ENCODE peak calls at places on chromosomes 12 and 14, in eight cellular contexts. V is T-cell, C is HEK293T, J is iPS-NIHi11, A is ovary, O is body of pancreas, Y is PC-3, K is mucosa of gallbladder. Z is an unnamed sample.

GRCh38 chr12:275784-276183 is 13.1 kb upstream of the SLC6A13 start:
- DNase-seq in V (no peak), C (no peak), J (no peak), A (no peak), O (no peak), Y (no peak), K (no peak), Z (no peak)

GRCh38 chr14:53840444-53840843 is 116.2 kb downstream of the BMP4 start:
- DNase-seq in V (no peak), C (no peak), J (peak), A (no peak), O (no peak), Y (peak), K (peak), Z (no peak)

GRCh38 chr14:97332591-97332984 is 535.4 kb downstream of the VRK1 start:
- DNase-seq in V (no peak), C (no peak), J (no peak), A (no peak), O (no peak), Y (no peak), K (no peak), Z (no peak)

GRCh38 chr14:70133461-70133860 is 55.3 kb downstream of the SLC8A3 start:
- DNase-seq in V (no peak), C (no peak), J (no peak), A (no peak), O (no peak), Y (no peak), K (no peak), Z (no peak)

GRCh38 chr12:75471928-75472865 is 8.4 kb upstream of the GLIPR1 start:
- DNase-seq in V (no peak), C (no peak), J (no peak), A (no peak), O (no peak), Y (no peak), K (no peak), Z (peak)

GRCh38 chr14:92677087-92677668 is 71.2 kb downstream of the LGMN start:
- DNase-seq in V (no peak), C (no peak), J (no peak), A (no peak), O (no peak), Y (no peak), K (no peak), Z (no peak)

GRCh38 chr12:49557187-49557916 is 10.6 kb downstream of the MCRS1 start:
- DNase-seq in V (no peak), C (no peak), J (no peak), A (no peak), O (no peak), Y (no peak), K (no peak), Z (no peak)

GRCh38 chr14:103056322-103057027 is 874 bp downstream of the CDC42BPB start:
- DNase-seq in V (no peak), C (peak), J (peak), A (peak), O (peak), Y (peak), K (no peak), Z (no peak)

GRCh38 chr12:89475203-89475990 is 49.2 kb downstream of the GALNT4 start:
- DNase-seq in V (no peak), C (no peak), J (no peak), A (no peak), O (no peak), Y (peak), K (no peak), Z (no peak)

GRCh38 chr12:11885261-11886038 is 185.3 kb upstream of the BCL2L14 start:
- DNase-seq in V (no peak), C (no peak), J (peak), A (no peak), O (peak), Y (peak), K (peak), Z (no peak)

GRCh38 chr12:121560392-121561021 is 20.3 kb downstream of the KDM2B start:
- DNase-seq in V (no peak), C (no peak), J (no peak), A (no peak), O (no peak), Y (no peak), K (no peak), Z (no peak)

GRCh38 chr12:65655074-65655493 is 169.2 kb upstream of the HMGA2 start:
- DNase-seq in V (no peak), C (no peak), J (no peak), A (no peak), O (no peak), Y (peak), K (no peak), Z (no peak)

GRCh38 chr14:92880851-92881250 is 42.1 kb upstream of the CHGA start:
- DNase-seq in V (no peak), C (no peak), J (peak), A (no peak), O (peak), Y (peak), K (peak), Z (no peak)

GRCh38 chr12:7937867-7938506 is 2.0 kb upstream of the SLC2A3 start:
- DNase-seq in V (no peak), C (no peak), J (no peak), A (no peak), O (no peak), Y (no peak), K (no peak), Z (no peak)

GRCh38 chr12:3135522-3136461 is 58.6 kb downstream of the TSPAN9 start:
- DNase-seq in V (peak), C (peak), J (peak), A (peak), O (peak), Y (peak), K (peak), Z (peak)

GRCh38 chr14:32525591-32525990 is 196.5 kb downstream of the AKAP6 start:
- DNase-seq in V (no peak), C (no peak), J (no peak), A (no peak), O (no peak), Y (no peak), K (no peak), Z (no peak)

GRCh38 chr12:87266305-87266704 is 762.9 kb downstream of the C12orf50 start:
- DNase-seq in V (no peak), C (peak), J (peak), A (no peak), O (no peak), Y (peak), K (no peak), Z (no peak)

GRCh38 chr14:82999802-83000201 is 1466.1 kb upstream of the SEL1L start:
- DNase-seq in V (no peak), C (no peak), J (no peak), A (no peak), O (no peak), Y (no peak), K (no peak), Z (peak)

GRCh38 chr14:102080183-102081080 is 6.4 kb downstream of the HSP90AA1 start:
- DNase-seq in V (no peak), C (no peak), J (no peak), A (no peak), O (no peak), Y (no peak), K (no peak), Z (no peak)

GRCh38 chr14:89307409-89307808 is 109.6 kb downstream of the FOXN3 start:
- DNase-seq in V (no peak), C (no peak), J (no peak), A (no peak), O (no peak), Y (no peak), K (no peak), Z (no peak)

GRCh38 chr14:101223147-101223546 is 319.6 kb upstream of the RTL1 start:
- DNase-seq in V (no peak), C (no peak), J (peak), A (no peak), O (no peak), Y (no peak), K (no peak), Z (no peak)

GRCh38 chr12:20314325-20314724 is 54.0 kb upstream of the PDE3A start:
- DNase-seq in V (no peak), C (no peak), J (no peak), A (no peak), O (no peak), Y (no peak), K (no peak), Z (no peak)

GRCh38 chr14:24269910-24270536 is 1.4 kb downstream of the RABGGTA start:
- DNase-seq in V (no peak), C (no peak), J (no peak), A (no peak), O (no peak), Y (no peak), K (no peak), Z (no peak)

GRCh38 chr12:118190266-118190665 is 54.3 kb downstream of the PEBP1 start:
- DNase-seq in V (no peak), C (no peak), J (no peak), A (no peak), O (no peak), Y (no peak), K (no peak), Z (no peak)

GRCh38 chr12:97854477-97854876 is 391.9 kb downstream of the RMST start:
- DNase-seq in V (no peak), C (no peak), J (no peak), A (no peak), O (no peak), Y (peak), K (no peak), Z (no peak)

GRCh38 chr12:13347241-13348043 is 150.9 kb downstream of the EMP1 start:
- DNase-seq in V (no peak), C (no peak), J (no peak), A (no peak), O (no peak), Y (peak), K (no peak), Z (no peak)

GRCh38 chr14:90814806-90815566 is 1.2 kb downstream of the TTC7B start:
- DNase-seq in V (no peak), C (no peak), J (no peak), A (no peak), O (no peak), Y (no peak), K (no peak), Z (no peak)

GRCh38 chr12:14216405-14217294 is 148.8 kb upstream of the ATF7IP start:
- DNase-seq in V (no peak), C (no peak), J (no peak), A (no peak), O (no peak), Y (peak), K (no peak), Z (no peak)

GRCh38 chr14:91727121-91727520 is 4.8 kb downstream of the CATSPERB start:
- DNase-seq in V (no peak), C (no peak), J (no peak), A (no peak), O (no peak), Y (peak), K (no peak), Z (no peak)

GRCh38 chr12:92735131-92735721 is 32.4 kb downstream of the PLEKHG7 start:
- DNase-seq in V (no peak), C (peak), J (peak), A (no peak), O (no peak), Y (peak), K (peak), Z (no peak)

GRCh38 chr14:26281280-26281998 is 316.4 kb downstream of the NOVA1 start:
- DNase-seq in V (no peak), C (no peak), J (peak), A (no peak), O (no peak), Y (peak), K (no peak), Z (no peak)

GRCh38 chr12:30796508-30796780 is 41.7 kb upstream of the CAPRIN2 start:
- DNase-seq in V (no peak), C (peak), J (peak), A (peak), O (peak), Y (peak), K (no peak), Z (no peak)

GRCh38 chr12:11621797-11622423 is 27.6 kb upstream of the ETV6 start:
- DNase-seq in V (peak), C (no peak), J (no peak), A (no peak), O (no peak), Y (peak), K (no peak), Z (no peak)

GRCh38 chr12:54932691-54933090 is 51.9 kb downstream of the TESPA1 start:
- DNase-seq in V (no peak), C (no peak), J (no peak), A (no peak), O (no peak), Y (peak), K (no peak), Z (no peak)

GRCh38 chr12:2924019-2924418 is 33.3 kb downstream of the TULP3 start:
- DNase-seq in V (no peak), C (no peak), J (no peak), A (no peak), O (no peak), Y (peak), K (no peak), Z (no peak)

GRCh38 chr14:60637490-60638452 is 11.5 kb downstream of the SIX1 start:
- DNase-seq in V (no peak), C (no peak), J (peak), A (no peak), O (no peak), Y (peak), K (no peak), Z (no peak)

Z was measured in AML-193.